ENCODE peak calls at places on chromosomes 12 and 14, in five cellular contexts. N is ovary, P is caudate nucleus, I is amniotic stem cell, F is naive B cell. S is an unnamed sample.

GRCh38 chr14:63800651-63801385 is 52.0 kb upstream of the SYNE2 start:
- DNase-seq in P (no peak), N (no peak), I (no peak), F (no peak), S (no peak)

GRCh38 chr12:115998119-115998633 is 279.3 kb downstream of the MED13L start:
- DNase-seq in P (no peak), I (peak; percentile 11), F (peak; percentile 33), N (no peak), S (peak; percentile 42)

GRCh38 chr14:42391146-42391821 is 784.6 kb downstream of the LRFN5 start:
- DNase-seq in P (no peak), I (no peak), F (no peak), N (no peak), S (no peak)

GRCh38 chr12:7797698-7798398 is 8.6 kb downstream of the NANOG start:
- DNase-seq in F (no peak), N (no peak), I (no peak), P (no peak), S (no peak)

GRCh38 chr12:107917912-107918800 is 143.7 kb downstream of the ASCL4 start:
- DNase-seq in P (no peak), N (no peak), F (no peak), I (no peak), S (no peak)

GRCh38 chr14:25178255-25178654 is 128.3 kb upstream of the STXBP6 start:
- DNase-seq in I (no peak), P (no peak), F (no peak), N (no peak), S (no peak)

GRCh38 chr12:67885370-67886169 is 103.7 kb upstream of the IFNG-AS1 start:
- DNase-seq in N (no peak), F (no peak), I (no peak), P (no peak), S (no peak)

GRCh38 chr14:76268700-76269099 is 107.2 kb upstream of the ESRRB start:
- DNase-seq in I (no peak), P (no peak), N (no peak), F (no peak), S (no peak)

GRCh38 chr12:94873368-94874085 is 130.0 kb downstream of the NDUFA12 start:
- DNase-seq in F (peak; percentile 18), P (no peak), N (peak; percentile 66), I (no peak), S (no peak)

GRCh38 chr12:110639336-110640178 is 25.6 kb downstream of the TCTN1 start:
- DNase-seq in P (no peak), I (no peak), F (no peak), N (no peak), S (no peak)

GRCh38 chr14:76498536-76498935 is 122.6 kb downstream of the ESRRB start:
- DNase-seq in F (no peak), I (no peak), P (no peak), N (no peak), S (no peak)

GRCh38 chr14:22225526-22226133 is 363.4 kb downstream of the DAD1 start:
- DNase-seq in I (no peak), P (no peak), F (no peak), N (no peak), S (no peak)

GRCh38 chr14:95862243-95862642 is 14.4 kb upstream of the TUNAR start:
- DNase-seq in F (no peak), P (no peak), I (no peak), N (no peak), S (no peak)

GRCh38 chr14:93090826-93091583 is 24.7 kb downstream of the ITPK1 start:
- DNase-seq in N (peak; percentile 73), P (no peak), F (no peak), I (no peak), S (no peak)

GRCh38 chr14:75711134-75711795 is 50.2 kb downstream of the TTLL5 start:
- DNase-seq in P (peak; percentile 46), F (peak; percentile 15), N (peak; percentile 41), I (peak; percentile 13), S (peak; percentile 34)

GRCh38 chr12:88303335-88303734 is 161.2 kb downstream of the TMTC3 start:
- DNase-seq in I (no peak), F (no peak), N (no peak), P (no peak), S (no peak)

GRCh38 chr14:89190779-89191513 is 226.1 kb downstream of the FOXN3 start:
- DNase-seq in I (no peak), P (peak; percentile 12), N (no peak), F (no peak), S (no peak)

GRCh38 chr12:132806857-132807256 is 21.8 kb downstream of the GOLGA3 start:
- DNase-seq in I (no peak), F (no peak), N (no peak), P (peak; percentile 52), S (no peak)

GRCh38 chr12:105983622-105984325 is 155.0 kb downstream of the NUAK1 start:
- DNase-seq in N (no peak), F (no peak), I (no peak), P (no peak), S (no peak)

GRCh38 chr14:32102968-32103367 is 25.9 kb downstream of the ARHGAP5 start:
- DNase-seq in I (no peak), N (no peak), P (no peak), F (no peak), S (no peak)

GRCh38 chr14:100890451-100890850 is 13.1 kb downstream of the RTL1 start:
- DNase-seq in P (no peak), N (peak; percentile 23), I (no peak), F (no peak), S (no peak)

GRCh38 chr12:992647-993046 is 1.6 kb downstream of the ERC1 start:
- DNase-seq in F (no peak), P (no peak), N (no peak), I (no peak), S (no peak)

GRCh38 chr12:53452159-53453077 is 516 bp downstream of the PCBP2 start:
- DNase-seq in P (peak; percentile 86), F (peak; percentile 76), N (peak; percentile 94), I (peak; percentile 52), S (peak; percentile 85)

GRCh38 chr12:38508246-38508645 is 191.7 kb downstream of the ALG10B start:
- DNase-seq in P (no peak), N (no peak), I (no peak), F (no peak), S (no peak)

GRCh38 chr12:12357697-12358476 is 1.0 kb downstream of the BORCS5 start:
- DNase-seq in I (no peak), P (no peak), F (no peak), N (no peak), S (peak; percentile 40)

GRCh38 chr14:21494902-21495762 is 16.0 kb downstream of the METTL3 start:
- DNase-seq in N (no peak), P (no peak), F (no peak), I (no peak), S (no peak)

GRCh38 chr12:65593206-65593833 is 231.0 kb upstream of the HMGA2 start:
- DNase-seq in I (no peak), F (no peak), P (no peak), N (no peak), S (no peak)

GRCh38 chr14:36771256-36771655 is 109.6 kb downstream of the PAX9 start:
- DNase-seq in P (no peak), F (no peak), N (no peak), I (no peak), S (no peak)

GRCh38 chr12:88299567-88300101 is 157.5 kb downstream of the TMTC3 start:
- DNase-seq in N (no peak), P (no peak), I (peak; percentile 91), F (no peak), S (no peak)

GRCh38 chr12:116529686-116530085 is 29.5 kb upstream of the MAP1LC3B2 start:
- DNase-seq in I (no peak), F (no peak), P (no peak), N (no peak), S (no peak)

GRCh38 chr14:36383674-36384421 is 63.4 kb upstream of the MBIP start:
- DNase-seq in F (no peak), I (no peak), N (no peak), P (peak; percentile 17), S (no peak)

GRCh38 chr14:30385925-30386324 is 173.0 kb upstream of the G2E3 start:
- DNase-seq in F (no peak), P (no peak), N (no peak), I (no peak), S (no peak)

GRCh38 chr12:48281811-48282210 is 68.9 kb downstream of the ZNF641 start:
- DNase-seq in F (no peak), N (no peak), I (no peak), P (no peak), S (no peak)

S was measured in DND-41.